ENCODE peak calls at places on chromosomes 1 and 21, in ten cellular contexts. W is psoas muscle, Y is tibial nerve, G is GM23338, C is heart right ventricle, K is tibial artery, U is ascending aorta, N is lower lobe of right lung, I is upper lobe of right lung, E is breast epithelium. M is an unnamed sample.

GRCh38 chr1:228900993-228901392 is 165.7 kb downstream of the RHOU start:
- DNase-seq in W (no peak), Y (no peak), G (no peak), C (no peak), K (no peak), U (no peak), N (no peak), I (no peak), E (no peak), M (peak; percentile 52)

GRCh38 chr21:42189860-42190491 is 29.0 kb upstream of the ABCG1 start:
- DNase-seq in W (no peak), Y (no peak), G (no peak), C (no peak), K (no peak), U (no peak), N (no peak), I (no peak), E (peak; percentile 17), M (peak; percentile 64)

GRCh38 chr1:160108888-160109662 is 6.5 kb upstream of the ATP1A2 start:
- DNase-seq in W (no peak), Y (peak; percentile 57), G (peak; percentile 81), C (no peak), K (no peak), U (no peak), N (no peak), I (no peak), E (no peak), M (no peak)

GRCh38 chr1:69055223-69055622 is 512.5 kb upstream of the LRRC7 start:
- DNase-seq in W (no peak), Y (no peak), G (no peak), C (no peak), K (no peak), U (no peak), N (no peak), I (no peak), E (no peak), M (no peak)

GRCh38 chr1:92043621-92044020 is 13.8 kb downstream of the EPHX4 start:
- DNase-seq in W (no peak), Y (no peak), G (peak; percentile 30), C (no peak), K (no peak), U (no peak), N (no peak), I (no peak), E (no peak), M (no peak)

GRCh38 chr1:85344256-85344694 is 67.8 kb upstream of the BCL10 start:
- DNase-seq in W (no peak), Y (no peak), G (peak; percentile 91), C (no peak), K (no peak), U (no peak), N (peak; percentile 54), I (peak; percentile 71), E (no peak), M (no peak)

GRCh38 chr1:87906078-87906477 is 577.4 kb downstream of the LMO4 start:
- DNase-seq in W (no peak), Y (no peak), G (no peak), C (no peak), K (no peak), U (no peak), N (no peak), I (no peak), E (no peak), M (no peak)

GRCh38 chr1:42797414-42797813 is 12.6 kb downstream of the TMEM269 start:
- DNase-seq in W (no peak), Y (no peak), G (no peak), C (no peak), K (no peak), U (no peak), N (no peak), I (no peak), E (no peak), M (no peak)

GRCh38 chr21:39610705-39611104 is 2.0 kb upstream of the B3GALT5 start:
- DNase-seq in W (no peak), Y (no peak), G (peak; percentile 88), C (no peak), K (no peak), U (no peak), N (no peak), I (no peak), E (no peak), M (no peak)

GRCh38 chr21:32747396-32747795 is 19.6 kb upstream of the SYNJ1 start:
- DNase-seq in W (no peak), Y (no peak), G (no peak), C (no peak), K (no peak), U (no peak), N (no peak), I (no peak), E (no peak), M (no peak)
- H3K36me3 ChIP-seq in W (peaks cover 8% of the 10 kb centered on the region), Y (peaks cover 100% of the 10 kb centered on the region), G (peaks cover 83% of the 10 kb centered on the region), C (peaks cover 100% of the 10 kb centered on the region), K (peaks cover 96% of the 10 kb centered on the region), U (peaks cover 60% of the 10 kb centered on the region), N (peaks cover 100% of the 10 kb centered on the region), I (peaks cover 95% of the 10 kb centered on the region), E (peaks cover 5% of the 10 kb centered on the region), M (peaks cover 80% of the 10 kb centered on the region)

DNA sequence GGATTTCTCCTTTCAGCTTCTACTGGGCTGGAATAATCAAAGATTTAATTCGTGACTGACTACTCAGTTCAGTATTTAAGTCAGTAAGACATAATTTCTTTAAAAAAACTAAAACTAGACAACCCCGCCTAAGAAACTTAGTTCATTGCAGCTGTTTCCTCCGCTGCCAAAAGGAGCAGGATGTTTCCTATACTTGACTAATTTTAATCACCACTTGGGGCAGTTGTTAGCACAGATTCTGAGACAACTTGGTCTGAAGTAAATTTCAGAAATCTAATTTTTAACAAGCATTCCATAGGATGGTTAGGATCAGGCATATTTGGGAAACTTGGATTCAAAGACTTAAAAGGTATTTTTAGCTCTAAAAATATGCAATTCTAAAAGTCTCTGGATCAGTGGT is 34.0 kb downstream of the EPRS1 start:
- DNase-seq in W (no peak), Y (no peak), G (no peak), C (no peak), K (no peak), U (no peak), N (no peak), I (no peak), E (no peak), M (no peak)
- TF ChIP-seq CTCF in W (no peak), Y (no peak), G (no peak), C (peak; percentile 15), K (no peak), U (peak; percentile 18), N (no peak), I (no peak), E (no peak), M (no peak)

GRCh38 chr1:180971273-180971997 is 51.2 kb downstream of the STX6 start:
- DNase-seq in W (no peak), Y (no peak), G (no peak), C (no peak), K (no peak), U (no peak), N (no peak), I (no peak), E (no peak), M (no peak)

GRCh38 chr1:180967558-180967957 is 54.9 kb downstream of the KIAA1614 start:
- DNase-seq in W (no peak), Y (no peak), G (no peak), C (no peak), K (no peak), U (no peak), N (no peak), I (no peak), E (no peak), M (no peak)

GRCh38 chr1:180970333-180971079 is 52.2 kb downstream of the STX6 start:
- DNase-seq in W (no peak), Y (no peak), G (no peak), C (no peak), K (no peak), U (no peak), N (no peak), I (no peak), E (no peak), M (no peak)

GRCh38 chr1:180966744-180967536 is 54.2 kb downstream of the KIAA1614 start:
- DNase-seq in W (no peak), Y (no peak), G (no peak), C (no peak), K (no peak), U (no peak), N (no peak), I (no peak), E (no peak), M (no peak)

GRCh38 chr1:180969429-180969828 is 53.2 kb downstream of the STX6 start:
- DNase-seq in W (peak; percentile 54), Y (no peak), G (no peak), C (no peak), K (no peak), U (no peak), N (no peak), I (no peak), E (no peak), M (no peak)
- H3K36me3 ChIP-seq in W (peaks cover 3% of the 10 kb centered on the region), Y (peaks cover 20% of the 10 kb centered on the region), G (peaks cover 5% of the 10 kb centered on the region), C (peaks cover 37% of the 10 kb centered on the region), K (peaks cover 55% of the 10 kb centered on the region), U (peaks cover 5% of the 10 kb centered on the region), N (peaks cover 79% of the 10 kb centered on the region), I (peaks cover 48% of the 10 kb centered on the region), E (peaks cover 3% of the 10 kb centered on the region), M (peaks cover 14% of the 10 kb centered on the region)

DNA sequence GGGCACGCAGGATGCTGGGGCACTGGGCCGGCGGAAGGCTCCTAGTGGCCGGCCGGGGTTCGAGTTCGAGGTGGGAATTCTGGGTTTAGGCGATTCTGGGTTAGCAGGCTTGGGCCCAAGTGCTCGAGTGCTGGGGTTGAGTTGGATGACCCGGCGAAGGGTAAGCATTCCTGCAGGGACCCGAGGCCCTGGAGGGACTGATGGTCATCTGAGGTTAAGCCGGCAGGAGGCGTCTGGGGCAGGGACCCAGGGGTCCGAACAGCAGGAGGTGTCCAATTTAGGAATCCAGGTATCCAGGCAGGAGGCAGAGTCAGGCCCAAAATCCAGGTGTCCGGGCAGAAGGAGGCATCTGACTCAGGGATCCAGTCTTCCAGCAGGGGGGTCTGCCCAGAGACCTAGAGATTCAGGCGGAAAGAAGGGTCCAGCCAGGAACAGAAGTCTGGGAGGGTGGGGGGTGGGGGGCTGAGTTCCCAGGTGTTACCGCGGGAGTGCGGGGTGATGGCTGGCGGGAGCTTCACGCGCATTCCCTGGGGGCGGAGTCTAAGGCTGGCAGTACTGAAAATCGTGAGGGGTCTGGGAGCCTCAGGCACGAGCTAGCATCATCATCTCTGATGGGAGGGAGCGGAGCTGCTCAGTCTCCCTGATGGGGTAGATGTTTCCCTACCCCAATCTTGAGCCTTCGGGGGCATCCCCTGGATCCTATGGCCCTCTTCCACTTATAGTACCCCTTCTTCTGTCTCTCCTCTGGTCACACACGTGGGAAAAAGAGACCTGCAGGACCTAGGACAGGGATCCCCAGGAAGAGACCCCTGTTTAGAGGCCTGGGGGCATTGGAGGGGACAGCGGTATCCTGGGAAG is 585 bp downstream of the GPR3 start:
- DNase-seq in W (no peak), Y (no peak), G (peak; percentile 72), C (no peak), K (no peak), U (no peak), N (no peak), I (no peak), E (no peak), M (no peak)
- TF ChIP-seq CTCF in W (no peak), Y (no peak), G (peak; percentile 40), C (no peak), K (no peak), U (peak; percentile 12), N (no peak), I (no peak), E (no peak), M (no peak)

DNA sequence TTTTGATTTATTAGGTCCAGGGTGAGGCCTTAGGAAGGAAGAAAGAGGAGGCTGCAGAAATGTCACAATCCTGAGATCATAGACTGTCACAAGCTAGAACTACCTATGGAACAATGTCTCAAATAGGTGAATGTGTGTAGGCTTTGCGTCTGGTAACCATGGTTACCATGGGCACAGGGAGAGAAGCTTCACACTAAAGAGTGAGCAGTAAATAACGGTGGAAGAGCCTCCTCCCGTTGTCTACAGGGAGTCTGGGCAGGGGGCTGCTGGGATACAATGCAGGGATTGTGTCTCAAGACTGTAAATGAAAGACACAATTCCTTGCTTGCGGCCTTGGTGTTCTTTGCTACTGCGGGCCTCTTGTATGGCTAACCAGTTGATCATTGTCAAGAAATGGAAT is 28.2 kb upstream of the KCNJ6 start:
- DNase-seq in W (no peak), Y (no peak), G (no peak), C (no peak), K (no peak), U (no peak), N (no peak), I (no peak), E (no peak), M (no peak)
- H3K36me3 ChIP-seq in W (no peaks in the 10 kb centered on the region), Y (no peaks in the 10 kb centered on the region), G (no peaks in the 10 kb centered on the region), C (no peaks in the 10 kb centered on the region), K (no peaks in the 10 kb centered on the region), U (no peaks in the 10 kb centered on the region), N (no peaks in the 10 kb centered on the region), I (no peaks in the 10 kb centered on the region), E (no peaks in the 10 kb centered on the region), M (no peaks in the 10 kb centered on the region)

M was measured in vagina.